ENCODE peak calls at places on chromosomes 13 and 19, in four cellular contexts. C, T, O and J are unnamed samples. For H3K9me3, the result is how much of the 10 kb centered on the place peaks cover.

GRCh38 chr13:110711778-110712070 is 1.8 kb upstream of the ING1 start:
- DNase-seq in O (no peak), T (no peak), C (no peak), J (no peak)

GRCh38 chr19:18109731-18110671 is 12.4 kb downstream of the MAST3 start:
- DNase-seq in T (peak), O (no peak), C (peak), J (no peak)

GRCh38 chr13:80436571-80437169 is 95.7 kb upstream of the SPRY2 start:
- DNase-seq in C (peak), O (no peak), T (no peak), J (no peak)

GRCh38 chr19:50379602-50380001 is 3.3 kb downstream of the NR1H2 start:
- DNase-seq in O (no peak), C (no peak), T (no peak), J (no peak)

GRCh38 chr19:14473915-14474578 is 1.1 kb downstream of the PTGER1 start:
- DNase-seq in O (no peak), C (no peak), T (no peak), J (no peak)

GRCh38 chr19:33641261-33641660 is 19.5 kb downstream of the CHST8 start:
- DNase-seq in O (no peak), T (no peak), C (no peak), J (no peak)

GRCh38 chr13:44278164-44278563 is 95.5 kb upstream of the SERP2 start:
- DNase-seq in T (peak), O (no peak), C (no peak), J (no peak)

GRCh38 chr13:40132249-40132648 is 476.8 kb downstream of the COG6 start:
- DNase-seq in C (no peak), T (no peak), O (no peak), J (no peak)

GRCh38 chr19:41111296-41111695 is 2.9 kb upstream of the CYP2F1 start:
- DNase-seq in T (no peak), O (no peak), C (no peak), J (no peak)

GRCh38 chr19:34291235-34291634 is 36.9 kb downstream of the GARRE1 start:
- DNase-seq in O (no peak), C (no peak), T (peak), J (no peak)

GRCh38 chr19:19613456-19613855 is 5.0 kb downstream of the PBX4 start:
- DNase-seq in T (no peak), C (no peak), O (no peak), J (no peak)

GRCh38 chr13:87280139-87280538 is 391.0 kb upstream of the SLITRK5 start:
- DNase-seq in O (no peak), T (no peak), C (no peak), J (no peak)

GRCh38 chr13:94620286-94620896 is 18.7 kb downstream of the GPR180 start:
- DNase-seq in T (no peak), C (no peak), O (no peak), J (no peak)

GRCh38 chr19:13984186-13984585 is 21.9 kb downstream of the RFX1 start:
- DNase-seq in C (no peak), O (no peak), T (no peak), J (no peak)

GRCh38 chr13:112704634-112705145 is 14.9 kb downstream of the ATP11A start:
- DNase-seq in O (no peak), T (peak), C (no peak), J (no peak)

GRCh38 chr13:112688560-112689497 is 1.0 kb upstream of the ATP11A start:
- DNase-seq in C (no peak), T (peak), O (no peak), J (no peak)

GRCh38 chr19:46704379-46705076 is 12.4 kb downstream of the PRKD2 start:
- DNase-seq in O (peak), T (peak), C (peak), J (no peak)

GRCh38 chr19:15280915-15281683 is 48.9 kb upstream of the EPHX3 start:
- DNase-seq in O (peak), C (peak), T (peak), J (no peak)

DNA sequence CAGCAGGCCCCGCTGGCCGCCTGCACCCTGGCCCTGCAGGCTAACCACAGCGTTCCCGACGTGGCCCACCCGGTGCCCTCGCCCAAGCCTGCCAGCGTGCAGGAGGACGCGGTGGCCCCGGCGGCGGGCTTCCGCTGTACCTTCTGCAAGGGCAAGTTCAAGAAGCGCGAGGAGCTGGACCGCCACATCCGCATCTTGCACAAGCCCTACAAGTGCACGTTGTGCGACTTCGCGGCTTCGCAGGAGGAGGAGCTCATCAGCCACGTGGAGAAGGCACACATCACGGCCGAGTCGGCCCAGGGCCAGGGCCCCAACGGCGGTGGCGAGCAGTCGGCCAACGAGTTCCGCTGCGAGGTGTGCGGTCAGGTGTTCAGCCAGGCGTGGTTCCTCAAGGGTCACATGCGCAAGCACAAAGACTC is 72.1 kb downstream of the ZNF536 start:
- DNase-seq in T (no peak), O (no peak), C (no peak), J (no peak)
- TF ChIP-seq POLR2A in T (no peak), O (no peak), C (no peak), J (no peak)

DNA sequence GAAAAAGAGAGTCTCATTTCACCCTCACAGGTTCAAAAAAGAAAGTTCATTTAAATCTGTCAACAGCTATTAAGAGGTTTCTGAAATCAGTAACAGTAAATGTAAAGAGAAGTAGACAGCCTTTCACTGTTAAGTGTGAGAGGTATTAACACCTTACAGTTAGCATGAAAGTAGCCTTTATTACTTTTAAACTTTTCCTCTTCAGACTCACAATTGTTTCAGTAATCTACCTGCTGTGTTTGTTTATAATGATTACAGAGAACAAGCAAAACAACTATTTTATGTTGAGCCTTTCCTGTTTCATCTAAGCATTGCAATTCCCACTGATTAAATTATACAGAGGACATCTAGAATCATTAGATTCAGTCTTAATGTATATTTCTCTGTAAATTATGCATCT is 159.8 kb downstream of the PCDH9 start:
- DNase-seq in C (no peak), T (no peak), O (no peak), J (no peak)
- H3K9me3 ChIP-seq in C (under half), T (under half), O (under half), J (under half)

DNA sequence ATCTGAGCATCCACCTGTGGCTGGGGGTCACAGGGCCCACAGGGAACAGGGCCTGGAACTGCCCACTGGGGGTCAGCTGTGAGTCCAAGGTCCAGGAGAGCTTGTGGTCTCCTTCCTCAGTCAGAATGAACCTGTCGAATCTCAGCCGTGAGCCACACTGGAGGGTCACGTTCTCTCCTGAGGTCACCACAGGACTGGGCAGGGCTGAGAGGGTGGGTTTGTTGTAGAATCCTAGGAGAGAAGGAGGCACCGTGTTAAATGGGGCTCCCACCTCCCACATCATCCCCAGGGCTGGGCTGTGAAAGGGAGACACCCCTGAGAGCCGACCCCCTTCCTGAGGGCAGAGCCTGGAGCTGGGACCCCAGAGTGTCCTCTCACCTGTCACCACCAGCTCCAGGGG is 1.5 kb downstream of the LILRA5 start:
- DNase-seq in C (no peak), O (no peak), T (no peak), J (no peak)
- H3K4me3 ChIP-seq in C (no peak), O (no peak), T (no peak), J (no peak)

GRCh38 chr13:45340422-45341033 is 455 bp downstream of the TPT1 start:
- DNase-seq in C (peak), T (peak), O (peak), J (peak)
- TF ChIP-seq POLR2A in C (peak), T (peak), O (peak), J (peak)

DNA sequence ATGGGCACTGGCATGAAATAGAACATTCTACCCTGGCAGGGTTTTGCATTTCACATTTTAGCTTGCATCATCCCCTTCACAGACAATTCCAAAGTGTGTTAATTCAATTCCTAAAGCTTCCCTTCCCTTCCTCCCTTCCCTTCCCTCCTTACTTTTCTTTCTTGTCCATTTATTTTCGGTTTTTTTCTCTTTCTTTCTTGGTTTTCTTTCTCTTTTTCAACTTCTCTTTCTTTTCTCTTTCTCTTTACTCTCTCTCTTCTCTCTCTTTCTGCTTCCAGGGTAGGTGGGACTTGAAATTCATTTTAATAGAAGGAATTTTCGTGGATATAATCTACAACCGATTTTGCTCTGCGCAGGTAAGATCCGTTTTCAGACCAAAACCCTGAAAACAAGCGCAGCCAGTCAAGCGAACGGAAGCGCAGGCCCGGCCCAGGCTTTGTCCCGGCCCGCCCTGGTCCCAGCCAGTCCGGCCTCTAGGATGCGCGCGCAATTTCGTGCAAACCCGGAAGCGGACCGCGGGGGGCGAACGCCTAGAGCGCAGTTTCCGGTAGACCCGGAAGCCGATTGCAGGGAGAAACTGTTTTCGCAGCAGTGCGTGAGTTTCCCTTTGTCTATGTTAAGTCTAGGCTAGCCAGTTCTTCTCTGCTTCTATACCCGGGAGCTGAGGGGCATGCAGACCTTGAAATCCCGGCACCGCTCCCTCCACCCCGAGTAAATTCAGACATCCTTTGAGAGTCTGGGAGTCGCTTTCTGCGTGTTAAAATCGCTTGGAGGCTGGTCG is at the start of gene ZNF528:
- DNase-seq in O (peak), C (peak), T (peak), J (peak)
- H3K9me3 ChIP-seq in O (under half), C (under half), T (under half), J (under half)

GRCh38 chr13:46165485-46166220 is 16.3 kb downstream of the LCP1 start:
- DNase-seq in C (no peak), T (no peak), O (no peak), J (no peak)
- H3K4me3 ChIP-seq in C (no peak), T (no peak), O (no peak), J (no peak)